ENCODE peak calls at places on chromosomes 3 and 15, in nine cellular contexts. D is neural progenitor cell, J is cardiac muscle cell, M is breast epithelium, P is fibroblast of mammary gland, W is upper lobe of right lung, F is ovary, T is transverse colon, O is right atrium auricular region. E is an unnamed sample.

GRCh38 chr3:148101061-148101460 is 596.6 kb upstream of the AGTR1 start:
- DNase-seq in D (no peak), J (no peak), M (no peak), P (peak; percentile 84), W (no peak), F (no peak), T (no peak), O (no peak), E (no peak)

GRCh38 chr3:30708472-30708871 is 102.1 kb downstream of the TGFBR2 start:
- DNase-seq in D (no peak), J (no peak), M (no peak), P (peak; percentile 35), W (no peak), F (no peak), T (no peak), O (no peak), E (no peak)

GRCh38 chr3:21944251-21944650 is 193.2 kb upstream of the ZNF385D start:
- DNase-seq in D (peak; percentile 91), J (peak; percentile 42), M (no peak), P (no peak), W (no peak), F (no peak), T (no peak), O (no peak), E (no peak)

GRCh38 chr3:173733029-173733652 is 335.6 kb downstream of the NLGN1 start:
- DNase-seq in D (no peak), J (peak; percentile 59), M (no peak), P (peak; percentile 70), W (no peak), F (no peak), T (no peak), O (no peak), E (peak; percentile 16)

GRCh38 chr3:136750922-136751258 is 1.3 kb downstream of the STAG1 start:
- DNase-seq in D (no peak), J (peak; percentile 59), M (no peak), P (peak; percentile 75), W (no peak), F (no peak), T (no peak), O (no peak), E (no peak)

GRCh38 chr3:180571831-180572578 is 30.0 kb upstream of the TTC14 start:
- DNase-seq in D (no peak), J (no peak), M (no peak), P (no peak), W (no peak), F (no peak), T (no peak), O (no peak), E (no peak)

GRCh38 chr3:60742606-60743145 is 508.6 kb downstream of the FHIT start:
- DNase-seq in D (peak; percentile 75), J (peak; percentile 7), M (no peak), P (peak; percentile 45), W (no peak), F (no peak), T (no peak), O (peak; percentile 63), E (peak; percentile 9)

GRCh38 chr3:24004171-24004938 is 59.3 kb downstream of the NR1D2 start:
- DNase-seq in D (no peak), J (no peak), M (no peak), P (no peak), W (no peak), F (no peak), T (no peak), O (no peak), E (no peak)

GRCh38 chr15:69973102-69973714 is 124.5 kb downstream of the TLE3 start:
- DNase-seq in D (peak; percentile 54), J (peak; percentile 61), M (no peak), P (peak; percentile 57), W (no peak), F (no peak), T (no peak), O (no peak), E (peak; percentile 50)

GRCh38 chr3:127654374-127654773 is 18.4 kb upstream of the ABTB1 start:
- DNase-seq in D (no peak), J (no peak), M (no peak), P (no peak), W (peak; percentile 36), F (no peak), T (no peak), O (no peak), E (no peak)

GRCh38 chr15:25175789-25176615 is 221.2 kb downstream of the SNRPN start:
- DNase-seq in D (no peak), J (no peak), M (peak; percentile 13), P (no peak), W (peak; percentile 54), F (no peak), T (peak; percentile 3), O (peak; percentile 43), E (no peak)

GRCh38 chr3:157081681-157082210 is 78.2 kb downstream of the CCNL1 start:
- DNase-seq in D (peak; percentile 96), J (peak; percentile 93), M (peak; percentile 84), P (peak; percentile 95), W (peak; percentile 92), F (peak; percentile 93), T (peak; percentile 90), O (peak; percentile 93), E (peak; percentile 91)

GRCh38 chr3:160616721-160617120 is 51.4 kb upstream of the KPNA4 start:
- DNase-seq in D (no peak), J (peak; percentile 45), M (no peak), P (peak; percentile 56), W (no peak), F (no peak), T (no peak), O (no peak), E (no peak)

GRCh38 chr15:98422086-98422478 is 226.3 kb upstream of the IGF1R start:
- DNase-seq in D (no peak), J (no peak), M (no peak), P (no peak), W (no peak), F (no peak), T (no peak), O (no peak), E (no peak)

GRCh38 chr15:98417346-98417745 is 231.0 kb upstream of the IGF1R start:
- DNase-seq in D (no peak), J (no peak), M (no peak), P (no peak), W (no peak), F (no peak), T (no peak), O (no peak), E (no peak)

GRCh38 chr15:98421419-98422085 is 226.8 kb upstream of the IGF1R start:
- DNase-seq in D (peak; percentile 90), J (peak; percentile 54), M (peak; percentile 27), P (peak; percentile 25), W (peak; percentile 81), F (peak; percentile 82), T (peak; percentile 58), O (peak; percentile 76), E (peak; percentile 87)

GRCh38 chr15:98419173-98419814 is 229.0 kb upstream of the IGF1R start:
- DNase-seq in D (no peak), J (no peak), M (no peak), P (no peak), W (no peak), F (no peak), T (no peak), O (no peak), E (no peak)

DNA sequence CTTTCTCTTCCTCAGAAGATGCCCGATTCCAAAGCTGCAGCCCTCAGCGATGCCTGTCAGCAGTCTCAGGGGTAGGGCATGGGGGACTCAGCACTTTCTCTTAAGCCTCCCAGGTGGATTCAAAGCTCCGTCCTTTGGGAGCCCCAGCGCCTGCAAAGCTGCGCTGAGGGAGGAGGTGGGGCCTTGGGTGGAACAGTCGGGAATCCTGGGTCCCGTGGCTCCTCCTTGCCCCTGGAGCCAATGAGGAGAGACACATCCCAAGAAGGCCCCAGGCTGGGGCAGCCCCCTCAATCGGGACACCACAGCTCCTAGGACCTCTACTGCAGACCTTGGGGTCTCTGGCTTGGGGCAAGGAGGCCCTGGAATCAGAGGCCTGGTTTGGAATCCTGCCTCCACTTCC is 227.5 kb upstream of the IGF1R start:
- DNase-seq in D (no peak), J (no peak), M (no peak), P (no peak), W (no peak), F (no peak), T (no peak), O (no peak), E (no peak)
- H3K4me3 ChIP-seq in D (no peak overlapping the region), J (no peak overlapping the region), M (peak overlapping the region; percentile 36), P (no peak overlapping the region), W (peak overlapping the region; percentile 15), F (peak overlapping the region; percentile 4), T (no peak overlapping the region), O (peak overlapping the region; percentile 33), E (peak overlapping the region; percentile 34)

DNA sequence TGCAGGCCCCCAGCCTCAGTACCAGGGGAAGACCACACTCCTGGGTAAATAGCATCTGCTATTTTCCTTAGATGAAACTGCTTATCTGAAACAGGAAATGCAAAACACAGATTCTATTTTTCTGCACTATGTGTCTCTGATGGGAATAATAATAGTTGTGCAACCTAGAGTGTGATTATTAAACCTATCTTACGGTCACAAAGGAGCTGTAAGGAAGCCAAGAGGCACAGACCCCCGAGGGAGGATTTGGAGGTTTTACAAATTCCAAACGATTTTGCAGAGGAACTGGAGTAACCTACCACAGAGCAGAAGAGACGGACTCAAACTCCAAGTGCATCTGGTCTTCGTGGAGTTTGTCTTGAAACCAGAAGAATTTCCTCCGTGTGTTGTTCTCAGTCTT is 14.1 kb upstream of the APOD start:
- DNase-seq in D (no peak), J (peak; percentile 88), M (no peak), P (no peak), W (no peak), F (no peak), T (no peak), O (no peak), E (no peak)
- H3K4me3 ChIP-seq in D (no peak overlapping the region), J (no peak overlapping the region), M (no peak overlapping the region), P (no peak overlapping the region), W (no peak overlapping the region), F (no peak overlapping the region), T (no peak overlapping the region), O (no peak overlapping the region), E (no peak overlapping the region)

GRCh38 chr3:3126477-3127431 is at the start of gene TRNT1:
- DNase-seq in D (peak; percentile 98), J (peak; percentile 98), M (peak; percentile 92), P (peak; percentile 88), W (peak; percentile 98), F (peak; percentile 97), T (peak; percentile 98), O (peak; percentile 96), E (peak; percentile 83)

GRCh38 chr3:3129579-3129978 is 2.8 kb downstream of the TRNT1 start:
- DNase-seq in D (no peak), J (no peak), M (no peak), P (no peak), W (no peak), F (no peak), T (no peak), O (no peak), E (no peak)

GRCh38 chr3:3127432-3128010 is 781 bp downstream of the TRNT1 start:
- DNase-seq in D (peak; percentile 16), J (peak; percentile 13), M (no peak), P (peak; percentile 25), W (no peak), F (no peak), T (no peak), O (no peak), E (peak; percentile 19)

GRCh38 chr3:3125977-3126376 is 763 bp upstream of the TRNT1 start:
- DNase-seq in D (no peak), J (no peak), M (no peak), P (no peak), W (no peak), F (peak; percentile 40), T (no peak), O (no peak), E (no peak)
- H3K4me3 ChIP-seq in D (peak overlapping the region; percentile 84), J (peak overlapping the region; percentile 88), M (peak overlapping the region; percentile 91), P (peak overlapping the region; percentile 68), W (peak overlapping the region; percentile 72), F (peak overlapping the region; percentile 77), T (peak overlapping the region; percentile 87), O (peak overlapping the region; percentile 97), E (peak overlapping the region; percentile 72)

GRCh38 chr3:37189109-37189508 is 14.7 kb upstream of the LRRFIP2 start:
- DNase-seq in D (no peak), J (no peak), M (no peak), P (no peak), W (no peak), F (no peak), T (no peak), O (peak; percentile 1), E (no peak)
- H3K4me3 ChIP-seq in D (no peak overlapping the region), J (no peak overlapping the region), M (no peak overlapping the region), P (no peak overlapping the region), W (no peak overlapping the region), F (no peak overlapping the region), T (no peak overlapping the region), O (no peak overlapping the region), E (no peak overlapping the region)